ENCODE peak calls at places on chromosomes 13 and 19, in ten cellular contexts. J is fibroblast of pulmonary artery; Z is tibial artery; K is fibroblast of the aortic adventitia; M is epithelial cell of esophagus; P is heart right ventricle; A is PC-9; E is bronchial epithelial cell; W is CD8-positive, alpha-beta T cell; C is cardiac fibroblast. F is an unnamed sample.

GRCh38 chr13:80669112-80669511 is 328.2 kb upstream of the SPRY2 start:
- DNase-seq in J (no peak), Z (no peak), K (peak), M (no peak), P (no peak), A (no peak), E (no peak), W (no peak), C (peak), F (no peak)

GRCh38 chr19:40465025-40465780 is at the start of gene BLVRB:
- DNase-seq in J (peak), Z (no peak), K (peak), M (peak), P (no peak), A (peak), E (peak), W (no peak), C (peak), F (peak)

GRCh38 chr19:21513651-21514050 is 8.2 kb downstream of the ZNF429 start:
- DNase-seq in J (no peak), Z (no peak), K (no peak), M (no peak), P (no peak), A (no peak), E (no peak), W (no peak), C (no peak), F (no peak)

GRCh38 chr13:99307648-99308339 is 595 bp upstream of the GPR183 start:
- DNase-seq in J (peak), Z (peak), K (peak), M (peak), P (no peak), A (no peak), E (peak), W (peak), C (peak), F (no peak)

GRCh38 chr13:98890920-98891319 is 86.9 kb downstream of the DOCK9 start:
- DNase-seq in J (no peak), Z (no peak), K (no peak), M (no peak), P (no peak), A (no peak), E (no peak), W (no peak), C (no peak), F (no peak)

GRCh38 chr13:28628250-28628649 is 30.7 kb upstream of the POMP start:
- DNase-seq in J (no peak), Z (no peak), K (no peak), M (no peak), P (no peak), A (no peak), E (no peak), W (no peak), C (no peak), F (no peak)

GRCh38 chr13:39321578-39321977 is 281.4 kb downstream of the LHFPL6 start:
- DNase-seq in J (peak), Z (no peak), K (peak), M (peak), P (no peak), A (no peak), E (no peak), W (no peak), C (peak), F (no peak)

GRCh38 chr13:42071667-42072419 is 23.4 kb downstream of the DGKH start:
- DNase-seq in J (peak), Z (no peak), K (peak), M (no peak), P (no peak), A (no peak), E (no peak), W (no peak), C (peak), F (no peak)

GRCh38 chr19:53537126-53537522 is 821 bp upstream of the ZNF331 start:
- DNase-seq in J (no peak), Z (no peak), K (no peak), M (no peak), P (no peak), A (no peak), E (no peak), W (no peak), C (no peak), F (no peak)

GRCh38 chr19:2270572-2271515 is 11.1 kb downstream of the PEAK3 start:
- DNase-seq in J (peak), Z (peak), K (peak), M (peak), P (peak), A (no peak), E (peak), W (peak), C (peak), F (no peak)

GRCh38 chr13:111429064-111429558 is 108.7 kb downstream of the TEX29 start:
- DNase-seq in J (peak), Z (no peak), K (peak), M (peak), P (peak), A (peak), E (peak), W (peak), C (peak), F (peak)

GRCh38 chr13:23796546-23796945 is 92.7 kb downstream of the MIPEP start:
- DNase-seq in J (no peak), Z (no peak), K (no peak), M (peak), P (no peak), A (no peak), E (peak), W (no peak), C (no peak), F (no peak)

GRCh38 chr19:1074512-1075283 is 7.7 kb downstream of the ARHGAP45 start:
- DNase-seq in J (no peak), Z (peak), K (no peak), M (no peak), P (peak), A (no peak), E (no peak), W (peak), C (no peak), F (no peak)

GRCh38 chr13:40682449-40683240 is 16.2 kb upstream of the FOXO1 start:
- DNase-seq in J (no peak), Z (no peak), K (peak), M (peak), P (no peak), A (no peak), E (peak), W (no peak), C (peak), F (no peak)

GRCh38 chr19:53365134-53365898 is at the start of gene ZNF525:
- DNase-seq in J (peak), Z (peak), K (peak), M (peak), P (peak), A (peak), E (peak), W (peak), C (peak), F (no peak)

GRCh38 chr19:8041553-8041952 is 11.0 kb upstream of the CCL25 start:
- DNase-seq in J (no peak), Z (no peak), K (no peak), M (no peak), P (no peak), A (no peak), E (no peak), W (no peak), C (no peak), F (no peak)

GRCh38 chr19:17020823-17021222 is 5.8 kb downstream of the CPAMD8 start:
- DNase-seq in J (peak), Z (no peak), K (no peak), M (no peak), P (no peak), A (peak), E (no peak), W (no peak), C (peak), F (no peak)

GRCh38 chr19:17020380-17020779 is 6.2 kb downstream of the CPAMD8 start:
- DNase-seq in J (peak), Z (no peak), K (no peak), M (no peak), P (no peak), A (no peak), E (no peak), W (no peak), C (no peak), F (no peak)

GRCh38 chr19:17021328-17021727 is 5.3 kb downstream of the CPAMD8 start:
- DNase-seq in J (peak), Z (no peak), K (peak), M (no peak), P (no peak), A (no peak), E (no peak), W (no peak), C (peak), F (no peak)

GRCh38 chr19:17023805-17024204 is 2.8 kb downstream of the CPAMD8 start:
- DNase-seq in J (no peak), Z (no peak), K (no peak), M (no peak), P (no peak), A (no peak), E (no peak), W (no peak), C (no peak), F (no peak)

GRCh38 chr19:17021793-17022590 is 4.6 kb downstream of the CPAMD8 start:
- DNase-seq in J (peak), Z (no peak), K (peak), M (peak), P (no peak), A (peak), E (peak), W (no peak), C (peak), F (no peak)
- H3K4me3 ChIP-seq in J (no peak), Z (no peak), K (no peak), M (no peak), P (no peak), A (peak), E (no peak), W (no peak), C (no peak), F (no peak)

GRCh38 chr13:69092615-69093322 is 1014.9 kb upstream of the ATXN8OS start:
- DNase-seq in J (no peak), Z (no peak), K (no peak), M (no peak), P (no peak), A (no peak), E (no peak), W (no peak), C (no peak), F (no peak)
- TF ChIP-seq CTCF in J (no peak), Z (no peak), K (no peak), M (no peak), P (no peak), A (no peak), E (no peak), W (no peak), C (no peak), F (no peak)

GRCh38 chr13:30710442-30710841 is 24.9 kb upstream of the ALOX5AP start:
- DNase-seq in J (no peak), Z (no peak), K (no peak), M (no peak), P (no peak), A (no peak), E (no peak), W (no peak), C (no peak), F (no peak)
- H3K4me3 ChIP-seq in J (no peak), Z (no peak), K (no peak), M (no peak), P (no peak), A (no peak), E (no peak), W (no peak), C (no peak), F (no peak)

GRCh38 chr19:55269299-55269698 is 10.5 kb upstream of the PPP6R1 start:
- DNase-seq in J (no peak), Z (no peak), K (no peak), M (no peak), P (no peak), A (no peak), E (no peak), W (no peak), C (no peak), F (no peak)

GRCh38 chr19:55270172-55270942 is 9.6 kb downstream of the HSPBP1 start:
- DNase-seq in J (no peak), Z (no peak), K (no peak), M (no peak), P (no peak), A (no peak), E (no peak), W (no peak), C (no peak), F (no peak)

GRCh38 chr19:55273978-55274707 is 5.8 kb downstream of the HSPBP1 start:
- DNase-seq in J (no peak), Z (no peak), K (no peak), M (no peak), P (no peak), A (no peak), E (no peak), W (no peak), C (no peak), F (no peak)

GRCh38 chr19:55275851-55276719 is 3.8 kb downstream of the HSPBP1 start:
- DNase-seq in J (no peak), Z (no peak), K (no peak), M (no peak), P (no peak), A (no peak), E (no peak), W (no peak), C (no peak), F (no peak)

GRCh38 chr19:55272142-55272541 is 7.8 kb downstream of the HSPBP1 start:
- DNase-seq in J (no peak), Z (no peak), K (no peak), M (no peak), P (no peak), A (no peak), E (no peak), W (no peak), C (no peak), F (no peak)
- TF ChIP-seq CTCF in J (no peak), Z (no peak), K (no peak), M (no peak), P (no peak), A (no peak), E (no peak), W (no peak), C (no peak), F (no peak)